ENCODE peak calls at places on chromosomes 12 and 14, in four cellular contexts. A is fibroblast of lung, B is esophagus squamous epithelium, R is kidney epithelial cell. P is an unnamed sample.

GRCh38 chr12:46558696-46559095 is 186.1 kb upstream of the SLC38A2 start:
- DNase-seq in A (peak; percentile 22), B (no peak), R (no peak), P (no peak)

GRCh38 chr12:22525426-22525825 is 18.9 kb downstream of the C2CD5 start:
- DNase-seq in A (peak; percentile 25), B (no peak), R (no peak), P (no peak)

GRCh38 chr12:43407816-43408645 is 144.0 kb downstream of the ADAMTS20 start:
- DNase-seq in A (peak; percentile 35), B (no peak), R (no peak), P (no peak)

GRCh38 chr14:61761557-61761956 is 663 bp upstream of the SNAPC1 start:
- DNase-seq in A (no peak), B (no peak), R (no peak), P (no peak)

GRCh38 chr14:30035361-30035760 is 107.7 kb upstream of the PRKD1 start:
- DNase-seq in A (no peak), B (no peak), R (no peak), P (no peak)

GRCh38 chr12:124577986-124578385 is 10.6 kb upstream of the NCOR2 start:
- DNase-seq in A (no peak), B (no peak), R (no peak), P (no peak)

GRCh38 chr12:50477241-50477832 is 27.4 kb upstream of the DIP2B start:
- DNase-seq in A (no peak), B (no peak), R (no peak), P (no peak)

GRCh38 chr14:97771340-97772045 is 974.3 kb downstream of the VRK1 start:
- DNase-seq in A (peak; percentile 62), B (no peak), R (no peak), P (no peak)

GRCh38 chr12:26928661-26929060 is 9.1 kb downstream of the INTS13 start:
- DNase-seq in A (no peak), B (no peak), R (no peak), P (no peak)

GRCh38 chr12:54215990-54216579 is 27.3 kb upstream of the SMUG1 start:
- DNase-seq in A (no peak), B (no peak), R (no peak), P (no peak)

GRCh38 chr14:102949062-102949800 is 26.8 kb downstream of the AMN start:
- DNase-seq in A (peak; percentile 22), B (no peak), R (no peak), P (no peak)

GRCh38 chr12:44603701-44604100 is 272.4 kb downstream of the NELL2 start:
- DNase-seq in A (no peak), B (no peak), R (no peak), P (no peak)

GRCh38 chr14:95712398-95712797 is 1.5 kb downstream of the TCL1A start:
- DNase-seq in A (no peak), B (no peak), R (no peak), P (no peak)

GRCh38 chr12:90502070-90502469 is 452.9 kb downstream of the CCER1 start:
- DNase-seq in A (no peak), B (no peak), R (no peak), P (no peak)

GRCh38 chr12:25130741-25131188 is 64.2 kb downstream of the DNAI7 start:
- DNase-seq in A (peak; percentile 47), B (no peak), R (no peak), P (no peak)

GRCh38 chr12:101298426-101298825 is 18.5 kb downstream of the UTP20 start:
- DNase-seq in A (peak; percentile 76), B (no peak), R (no peak), P (no peak)

GRCh38 chr14:102690509-102691286 is 86.6 kb upstream of the TRAF3 start:
- DNase-seq in A (no peak), B (no peak), R (no peak), P (no peak)

GRCh38 chr12:78316150-78316549 is 485.5 kb downstream of the NAV3 start:
- DNase-seq in A (no peak), B (no peak), R (no peak), P (peak; percentile 14)

GRCh38 chr12:8048906-8049305 is 16.4 kb downstream of the FOXJ2 start:
- DNase-seq in A (no peak), B (no peak), R (no peak), P (no peak)

GRCh38 chr12:15693233-15693911 is 95.8 kb downstream of the EPS8 start:
- DNase-seq in A (peak; percentile 57), B (no peak), R (no peak), P (no peak)

GRCh38 chr12:116492703-116493324 is 66.4 kb upstream of the MAP1LC3B2 start:
- DNase-seq in A (peak; percentile 65), B (no peak), R (peak; percentile 23), P (no peak)

GRCh38 chr12:113794774-113795173 is 171.4 kb downstream of the RBM19 start:
- DNase-seq in A (no peak), B (no peak), R (no peak), P (no peak)

GRCh38 chr14:71675902-71676291 is 256.3 kb upstream of the RGS6 start:
- DNase-seq in A (peak; percentile 30), B (no peak), R (no peak), P (no peak)

GRCh38 chr12:91419809-91420208 is 237.2 kb upstream of the DCN start:
- DNase-seq in A (peak; percentile 14), B (no peak), R (no peak), P (no peak)

GRCh38 chr14:53620325-53620716 is 336.3 kb downstream of the BMP4 start:
- DNase-seq in A (peak; percentile 71), B (no peak), R (no peak), P (no peak)

GRCh38 chr12:4118017-4118510 is 155.5 kb upstream of the CCND2 start:
- DNase-seq in A (peak; percentile 62), B (no peak), R (no peak), P (no peak)

GRCh38 chr12:72346331-72346944 is 74.3 kb downstream of the TRHDE start:
- DNase-seq in A (peak; percentile 71), B (no peak), R (peak; percentile 50), P (peak; percentile 75)

GRCh38 chr12:30888241-30888640 is 38.3 kb upstream of the TSPAN11 start:
- DNase-seq in A (no peak), B (no peak), R (no peak), P (no peak)

GRCh38 chr12:29309320-29309902 is 71.6 kb downstream of the ERGIC2 start:
- DNase-seq in A (peak; percentile 28), B (no peak), R (no peak), P (no peak)

GRCh38 chr14:77144412-77145115 is 3.0 kb upstream of the ZDHHC22 start:
- DNase-seq in A (no peak), B (no peak), R (no peak), P (no peak)

GRCh38 chr14:24145700-24146621 is at the start of gene PSME2:
- DNase-seq in A (peak; percentile 75), B (no peak), R (no peak), P (no peak)

GRCh38 chr14:101965145-101965531 is 765 bp downstream of the DYNC1H1 start:
- DNase-seq in A (peak; percentile 55), B (no peak), R (no peak), P (peak; percentile 52)

GRCh38 chr14:102966256-102966655 is 43.8 kb downstream of the AMN start:
- DNase-seq in A (no peak), B (no peak), R (no peak), P (no peak)

GRCh38 chr14:59969319-59969718 is 49.4 kb downstream of the LRRC9 start:
- DNase-seq in A (peak; percentile 38), B (no peak), R (no peak), P (no peak)

GRCh38 chr14:38255408-38255672 is 553 bp downstream of the CLEC14A start:
- DNase-seq in A (no peak), B (no peak), R (no peak), P (peak; percentile 51)

GRCh38 chr12:5078423-5078822 is 34.7 kb downstream of the KCNA5 start:
- DNase-seq in A (peak; percentile 29), B (no peak), R (peak; percentile 56), P (peak; percentile 23)

GRCh38 chr12:69196302-69197288 is 42.8 kb upstream of the CPSF6 start:
- DNase-seq in A (no peak), B (no peak), R (no peak), P (no peak)
- TF ChIP-seq CTCF in A (peak; percentile 15), B (no peak), R (peak; percentile 27), P (no peak)

GRCh38 chr14:32077081-32078029 is at the start of gene ARHGAP5:
- DNase-seq in A (peak; percentile 27), B (no peak), R (no peak), P (peak; percentile 76)
- TF ChIP-seq CTCF in A (peak; percentile 7), B (no peak), R (no peak), P (no peak)

DNA sequence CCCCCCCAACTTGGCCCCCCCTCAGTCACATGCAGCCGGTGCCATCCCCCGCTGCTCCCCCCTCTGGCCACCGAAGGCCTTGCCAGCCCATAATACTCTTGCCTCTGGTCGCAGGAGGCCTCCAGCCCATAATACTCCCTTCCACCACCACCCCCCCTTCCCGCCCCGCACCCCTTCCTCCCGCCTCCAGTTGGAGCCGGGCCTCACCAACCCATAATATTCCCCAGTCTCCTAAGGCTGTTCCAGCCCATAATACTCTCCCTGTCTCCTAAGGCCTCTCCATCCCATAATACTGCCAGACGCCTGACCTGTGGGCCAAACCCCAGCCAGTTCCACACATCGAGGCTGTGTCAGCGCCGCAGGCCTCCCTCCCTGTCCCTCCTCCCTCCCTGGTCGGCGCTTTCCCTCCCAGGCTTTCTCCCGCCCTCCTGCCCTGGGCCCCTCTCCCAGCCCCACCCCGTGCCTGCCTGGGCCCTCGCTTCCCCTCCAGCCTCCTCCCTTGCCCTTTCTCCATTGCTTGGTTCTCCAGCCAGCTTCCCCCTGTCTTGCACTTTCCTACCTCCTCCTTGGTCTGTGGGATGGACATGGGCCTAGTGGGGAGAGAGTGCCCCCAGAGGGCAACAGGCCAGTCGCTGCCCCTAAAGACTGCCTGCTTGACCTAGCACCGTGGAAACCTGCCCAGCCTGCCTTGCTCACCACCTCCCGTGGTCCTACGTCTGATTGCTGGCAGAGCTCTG is 6.8 kb upstream of the CHD4 start:
- DNase-seq in A (peak; percentile 97), B (peak; percentile 81), R (peak; percentile 87), P (peak; percentile 88)
- TF ChIP-seq CTCF in A (no peak), B (no peak), R (peak; percentile 20), P (no peak)

GRCh38 chr14:105931808-105932483 is 405.6 kb downstream of the TMEM121 start:
- DNase-seq in A (no peak), B (no peak), R (no peak), P (no peak)
- TF ChIP-seq CTCF in A (no peak), B (no peak), R (no peak), P (no peak)

P was measured in nephron progenitor cell.